ENCODE peak calls at places on chromosomes 12 and 14, in four cellular contexts. I is hepatocyte, A is psoas muscle, J is lung. O is an unnamed sample.

GRCh38 chr12:124747426-124748161 is 116.1 kb downstream of the SCARB1 start:
- DNase-seq in I (peak; percentile 73), A (no peak), J (no peak), O (peak; percentile 80)

GRCh38 chr14:24315807-24316596 is 4.7 kb downstream of the LTB4R start:
- DNase-seq in I (no peak), A (peak; percentile 76), J (no peak), O (peak; percentile 95)

GRCh38 chr12:3461391-3461790 is 29.6 kb upstream of the PRMT8 start:
- DNase-seq in I (no peak), A (no peak), J (no peak), O (no peak)

GRCh38 chr14:28571636-28572035 is 195.0 kb upstream of the FOXG1 start:
- DNase-seq in I (no peak), A (no peak), J (no peak), O (no peak)

GRCh38 chr14:22689186-22689585 is 45.0 kb upstream of the OR6J1 start:
- DNase-seq in I (peak; percentile 79), A (no peak), J (no peak), O (peak; percentile 87)

GRCh38 chr12:126974779-126975178 is 1292.2 kb upstream of the TMEM132C start:
- DNase-seq in I (no peak), A (no peak), J (no peak), O (no peak)

GRCh38 chr12:122803937-122804336 is 29.6 kb downstream of the CCDC62 start:
- DNase-seq in I (no peak), A (no peak), J (no peak), O (no peak)

GRCh38 chr14:100375273-100375962 is 52.3 kb downstream of the SLC25A47 start:
- DNase-seq in I (peak; percentile 79), A (peak; percentile 83), J (peak; percentile 86), O (peak; percentile 31)

GRCh38 chr14:27040552-27040951 is 442.7 kb upstream of the NOVA1 start:
- DNase-seq in I (peak; percentile 16), A (no peak), J (no peak), O (no peak)

GRCh38 chr14:58639842-58640484 is 2.2 kb downstream of the DACT1 start:
- DNase-seq in I (peak; percentile 75), A (no peak), J (peak; percentile 44), O (peak; percentile 73)

GRCh38 chr14:73462815-73463214 is 4.5 kb upstream of the NUMB start:
- DNase-seq in I (no peak), A (no peak), J (no peak), O (peak; percentile 65)

GRCh38 chr12:120290541-120291312 is 976 bp downstream of the RNU4-2 start:
- DNase-seq in I (peak; percentile 25), A (peak; percentile 51), J (peak; percentile 33), O (peak; percentile 70)

GRCh38 chr12:51836012-51836832 is 12.3 kb downstream of the FIGNL2 start:
- DNase-seq in I (no peak), A (no peak), J (no peak), O (no peak)

GRCh38 chr12:51837286-51837685 is 11.2 kb downstream of the FIGNL2 start:
- DNase-seq in I (no peak), A (no peak), J (no peak), O (no peak)

GRCh38 chr12:51838036-51838435 is 10.5 kb downstream of the FIGNL2 start:
- DNase-seq in I (no peak), A (no peak), J (no peak), O (no peak)

GRCh38 chr12:51838762-51839161 is 9.8 kb downstream of the FIGNL2 start:
- DNase-seq in I (no peak), A (no peak), J (no peak), O (no peak)

DNA sequence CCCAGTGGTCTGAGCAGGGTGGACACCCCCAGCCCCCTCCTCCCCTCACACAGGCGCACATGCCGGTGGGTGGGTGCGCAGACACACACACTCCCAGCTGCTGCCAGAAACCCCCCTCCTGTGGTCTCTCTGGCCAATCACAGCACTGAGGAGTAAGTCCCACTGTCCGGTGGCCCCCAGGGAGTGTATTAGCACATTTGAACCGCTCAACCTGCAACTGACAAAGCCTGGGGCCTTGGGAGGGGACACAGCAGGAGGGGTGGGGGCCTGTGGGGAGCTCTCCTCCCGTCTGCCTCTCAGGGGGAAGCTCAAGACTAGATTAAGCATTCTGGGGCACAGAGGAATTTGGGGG is 11.7 kb downstream of the FIGNL2 start:
- DNase-seq in I (no peak), A (no peak), J (no peak), O (no peak)
- H3K4me3 ChIP-seq in I (no peak overlapping the region), A (no peak overlapping the region), J (no peak overlapping the region), O (no peak overlapping the region)

GRCh38 chr14:101826359-101826758 is 64.8 kb downstream of the PPP2R5C start:
- DNase-seq in I (no peak), A (no peak), J (no peak), O (no peak)

GRCh38 chr14:101828038-101828437 is 66.5 kb downstream of the PPP2R5C start:
- DNase-seq in I (no peak), A (no peak), J (no peak), O (no peak)

GRCh38 chr14:101824339-101824727 is 62.8 kb downstream of the PPP2R5C start:
- DNase-seq in I (no peak), A (no peak), J (no peak), O (no peak)

GRCh38 chr14:101825797-101826196 is 64.3 kb downstream of the PPP2R5C start:
- DNase-seq in I (no peak), A (no peak), J (no peak), O (no peak)

GRCh38 chr14:101827286-101827685 is 65.8 kb downstream of the PPP2R5C start:
- DNase-seq in I (no peak), A (no peak), J (no peak), O (no peak)
- H3K4me1 ChIP-seq in I (peaks cover 8% of the 10 kb centered on the region), A (peaks cover 77% of the 10 kb centered on the region), J (peaks cover 38% of the 10 kb centered on the region), O (peaks cover 2% of the 10 kb centered on the region)

DNA sequence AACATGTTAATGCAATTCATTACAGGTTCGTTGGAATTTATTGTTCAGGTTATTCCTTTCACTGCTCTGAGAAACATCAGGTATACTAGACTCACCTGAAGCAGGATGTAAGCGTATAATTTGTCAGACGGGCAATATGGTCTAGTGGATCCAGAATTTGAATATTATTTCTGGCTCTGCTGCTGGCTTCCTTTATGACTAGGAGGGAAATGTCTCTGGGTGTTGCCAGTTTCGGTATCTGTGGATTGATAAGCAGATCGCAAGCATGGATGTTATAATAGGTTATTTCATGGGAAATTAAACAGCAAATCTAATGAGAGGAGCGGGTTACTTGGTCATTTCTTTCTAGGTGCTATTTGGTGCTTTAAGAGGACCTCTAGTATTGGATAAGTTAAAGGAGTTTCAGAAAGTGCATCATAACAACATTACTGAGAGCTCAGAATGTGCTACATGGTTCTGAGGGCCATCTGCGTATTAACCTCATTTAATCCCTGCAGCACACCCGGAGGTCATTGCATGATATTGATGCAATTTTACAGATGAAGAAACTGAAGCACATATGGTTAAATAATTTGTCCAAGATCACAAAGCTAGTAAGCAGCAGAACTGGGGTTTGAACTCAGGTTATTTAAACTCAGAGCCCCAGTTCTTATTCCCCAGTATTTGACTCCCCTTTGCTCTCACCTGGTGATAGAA is 47.3 kb upstream of the BCAT1 start:
- DNase-seq in I (no peak), A (no peak), J (no peak), O (no peak)
- H3K4me3 ChIP-seq in I (no peak overlapping the region), A (no peak overlapping the region), J (no peak overlapping the region), O (no peak overlapping the region)

GRCh38 chr14:68777644-68778043 is 15.2 kb downstream of the ZFP36L1 start:
- DNase-seq in I (no peak), A (no peak), J (no peak), O (no peak)
- H3K4me1 ChIP-seq in I (peaks cover 45% of the 10 kb centered on the region), A (peaks cover 34% of the 10 kb centered on the region), J (peaks cover 3% of the 10 kb centered on the region), O (peaks cover 15% of the 10 kb centered on the region)

DNA sequence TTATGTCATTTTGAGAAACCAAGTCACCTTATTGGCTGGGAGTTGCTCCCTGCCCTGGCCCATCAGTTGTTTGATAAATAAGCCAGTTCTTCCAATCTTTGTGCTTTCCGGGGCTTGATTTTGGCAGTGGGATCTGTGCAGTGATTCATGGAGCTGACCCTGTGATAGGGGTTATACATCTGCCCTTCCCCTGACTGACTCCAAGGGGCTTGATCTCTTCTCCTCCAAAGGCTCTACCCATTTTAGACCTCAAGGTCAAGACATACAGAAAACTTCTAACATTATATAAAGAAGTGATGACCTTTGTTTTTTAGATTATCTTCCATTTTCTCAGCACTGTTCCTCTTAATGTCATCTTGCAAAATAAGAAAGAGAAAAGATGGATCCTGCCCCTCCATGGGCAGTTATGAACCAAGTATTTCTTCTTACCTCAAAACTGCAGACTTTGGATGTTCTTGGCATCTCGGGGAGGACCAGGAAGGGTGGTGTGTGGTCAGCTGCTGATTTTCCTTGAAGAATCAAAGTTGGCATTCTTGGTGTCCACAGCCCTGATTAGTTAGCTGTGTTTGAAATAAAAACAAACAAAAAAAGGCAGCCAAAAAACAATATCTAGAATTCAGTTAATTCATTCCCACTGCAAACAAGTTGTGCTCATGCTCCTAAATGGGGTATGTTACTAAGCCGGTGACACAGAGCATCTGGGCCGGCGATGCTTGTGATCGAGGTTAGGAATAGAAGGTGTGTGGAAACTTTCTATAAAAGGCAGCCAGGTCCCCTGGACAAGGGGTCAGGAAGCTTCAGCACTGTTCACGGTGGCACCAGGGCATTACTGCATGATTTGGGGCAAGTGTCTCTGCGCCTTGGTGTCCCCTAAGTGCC is 120.2 kb downstream of the SAMD4A start:
- DNase-seq in I (no peak), A (peak; percentile 80), J (no peak), O (no peak)
- H3K4me3 ChIP-seq in I (no peak overlapping the region), A (peak overlapping the region; percentile 12), J (no peak overlapping the region), O (no peak overlapping the region)

O was measured in small intestine.